ENCODE peak calls at places on chromosomes 2 and 18, in seven cellular contexts. One of them, this sample, is unnamed.

GRCh38 chr2:104944495-104944894 is 90.6 kb downstream of the POU3F3 start:
- DNase-seq in heart left ventricle: no peak
- DNase-seq in transverse colon: no peak
- DNase-seq in ovary: no peak
- DNase-seq in PC-9: no peak
- DNase-seq in kidney: no peak
- DNase-seq in astrocyte of the spinal cord: peak; percentile 46
- DNase-seq in this sample: peak; percentile 48

GRCh38 chr18:68766433-68766832 is 31.4 kb upstream of the CCDC102B start:
- DNase-seq in PC-9: no peak
- DNase-seq in ovary: no peak
- DNase-seq in astrocyte of the spinal cord: no peak
- DNase-seq in transverse colon: no peak
- DNase-seq in heart left ventricle: no peak
- DNase-seq in kidney: no peak
- DNase-seq in this sample: no peak

GRCh38 chr2:95381212-95382127 is 21.0 kb upstream of the FAHD2A start:
- DNase-seq in PC-9: no peak
- DNase-seq in heart left ventricle: no peak
- DNase-seq in kidney: no peak
- DNase-seq in ovary: no peak
- DNase-seq in astrocyte of the spinal cord: no peak
- DNase-seq in transverse colon: no peak
- DNase-seq in this sample: no peak

GRCh38 chr2:15713475-15713874 is 121.8 kb downstream of the DDX1 start:
- DNase-seq in ovary: no peak
- DNase-seq in transverse colon: no peak
- DNase-seq in PC-9: no peak
- DNase-seq in heart left ventricle: no peak
- DNase-seq in astrocyte of the spinal cord: no peak
- DNase-seq in kidney: no peak
- DNase-seq in this sample: no peak

GRCh38 chr2:219679041-219679440 is 51.6 kb downstream of the SLC4A3 start:
- DNase-seq in transverse colon: no peak
- DNase-seq in ovary: no peak
- DNase-seq in PC-9: no peak
- DNase-seq in astrocyte of the spinal cord: no peak
- DNase-seq in kidney: no peak
- DNase-seq in heart left ventricle: no peak
- DNase-seq in this sample: no peak

GRCh38 chr2:163515836-163516235 is 220.0 kb downstream of the FIGN start:
- DNase-seq in transverse colon: no peak
- DNase-seq in heart left ventricle: no peak
- DNase-seq in ovary: no peak
- DNase-seq in astrocyte of the spinal cord: no peak
- DNase-seq in kidney: no peak
- DNase-seq in PC-9: no peak
- DNase-seq in this sample: no peak

GRCh38 chr2:7356909-7357584 is 439.8 kb downstream of the RNF144A start:
- DNase-seq in kidney: peak; percentile 86
- DNase-seq in heart left ventricle: no peak
- DNase-seq in ovary: no peak
- DNase-seq in PC-9: peak; percentile 18
- DNase-seq in transverse colon: no peak
- DNase-seq in astrocyte of the spinal cord: no peak
- DNase-seq in this sample: no peak

GRCh38 chr2:235981629-235982028 is 186.6 kb downstream of the GBX2 start:
- DNase-seq in heart left ventricle: no peak
- DNase-seq in astrocyte of the spinal cord: no peak
- DNase-seq in PC-9: no peak
- DNase-seq in ovary: no peak
- DNase-seq in transverse colon: no peak
- DNase-seq in kidney: no peak
- DNase-seq in this sample: no peak

GRCh38 chr18:79353238-79353637 is 42.5 kb upstream of the NFATC1 start:
- DNase-seq in astrocyte of the spinal cord: no peak
- DNase-seq in PC-9: no peak
- DNase-seq in transverse colon: no peak
- DNase-seq in kidney: no peak
- DNase-seq in heart left ventricle: no peak
- DNase-seq in ovary: no peak
- DNase-seq in this sample: no peak

GRCh38 chr18:79354350-79354749 is 41.4 kb upstream of the NFATC1 start:
- DNase-seq in ovary: no peak
- DNase-seq in heart left ventricle: no peak
- DNase-seq in astrocyte of the spinal cord: no peak
- DNase-seq in PC-9: no peak
- DNase-seq in kidney: no peak
- DNase-seq in transverse colon: no peak
- DNase-seq in this sample: no peak

GRCh38 chr18:79355433-79356335 is 40.0 kb upstream of the NFATC1 start:
- DNase-seq in kidney: no peak
- DNase-seq in transverse colon: no peak
- DNase-seq in astrocyte of the spinal cord: no peak
- DNase-seq in heart left ventricle: no peak
- DNase-seq in ovary: no peak
- DNase-seq in PC-9: no peak
- DNase-seq in this sample: no peak

GRCh38 chr18:79352432-79352831 is 43.3 kb upstream of the NFATC1 start:
- DNase-seq in heart left ventricle: no peak
- DNase-seq in kidney: no peak
- DNase-seq in transverse colon: no peak
- DNase-seq in PC-9: no peak
- DNase-seq in ovary: no peak
- DNase-seq in astrocyte of the spinal cord: no peak
- DNase-seq in this sample: no peak

DNA sequence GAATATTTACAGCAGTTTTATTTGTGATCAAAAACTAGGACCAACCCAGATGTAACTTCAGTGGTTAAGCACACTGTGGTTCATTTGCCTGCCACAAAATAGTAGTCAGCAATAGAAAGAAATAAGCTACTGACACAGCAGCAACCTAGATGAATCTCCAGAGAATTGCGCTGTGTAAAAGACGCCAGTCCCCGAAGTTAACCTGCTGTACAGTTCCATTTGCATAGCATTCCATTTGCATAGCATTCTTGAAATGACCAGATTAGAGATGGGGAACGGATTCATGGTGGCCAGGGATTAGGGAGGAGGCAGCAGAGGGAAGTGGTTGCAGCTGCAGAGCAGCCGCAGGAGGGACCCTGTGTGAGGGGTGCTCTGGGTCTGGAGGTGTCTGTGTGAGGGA is 39.3 kb upstream of the NFATC1 start:
- DNase-seq in ovary: no peak
- DNase-seq in transverse colon: no peak
- DNase-seq in PC-9: no peak
- DNase-seq in astrocyte of the spinal cord: no peak
- DNase-seq in heart left ventricle: no peak
- DNase-seq in kidney: no peak
- DNase-seq in this sample: no peak
- H3K4me3 ChIP-seq in ovary: no peak overlapping the region
- H3K4me3 ChIP-seq in transverse colon: no peak overlapping the region
- H3K4me3 ChIP-seq in PC-9: no peak overlapping the region
- H3K4me3 ChIP-seq in astrocyte of the spinal cord: no peak overlapping the region
- H3K4me3 ChIP-seq in heart left ventricle: no peak overlapping the region
- H3K4me3 ChIP-seq in kidney: no peak overlapping the region
- H3K4me3 ChIP-seq in this sample: no peak overlapping the region

DNA sequence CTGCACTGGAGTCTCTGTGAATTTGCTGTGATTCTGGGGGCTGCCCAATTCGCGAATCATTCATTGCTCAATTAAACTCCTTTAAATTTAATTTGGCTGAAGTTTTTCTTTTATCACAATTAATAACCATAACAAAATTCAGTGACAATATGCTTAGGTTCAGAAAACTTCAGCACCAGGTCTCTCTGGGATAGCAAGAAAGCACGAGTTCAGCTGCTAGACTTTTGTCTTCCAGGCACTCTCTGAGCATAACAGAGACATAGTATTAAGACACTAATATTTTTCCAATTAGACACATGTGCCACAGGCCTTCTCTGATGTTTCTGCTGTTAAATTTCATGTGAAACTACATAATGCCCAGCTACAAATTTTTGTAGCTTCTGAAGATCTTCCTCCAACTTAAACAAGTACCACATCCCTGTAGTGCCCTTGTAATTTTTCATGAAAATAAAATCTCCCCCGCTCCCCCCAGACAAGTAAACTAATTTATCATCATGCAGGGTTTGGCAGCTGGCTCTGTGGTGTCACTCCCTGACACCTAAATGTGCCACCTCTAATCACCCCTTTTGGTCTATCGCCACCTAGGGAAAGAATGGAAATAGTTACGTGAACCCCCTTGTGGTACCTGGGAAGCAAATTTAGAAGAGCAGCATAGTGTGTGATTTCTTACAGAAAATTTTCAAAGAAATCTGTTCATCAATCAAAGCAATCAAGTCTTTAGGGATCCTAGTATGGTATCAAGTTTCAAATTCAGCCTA is 94.1 kb downstream of the CSRNP3 start:
- DNase-seq in heart left ventricle: no peak
- DNase-seq in ovary: no peak
- DNase-seq in transverse colon: no peak
- DNase-seq in astrocyte of the spinal cord: no peak
- DNase-seq in kidney: no peak
- DNase-seq in PC-9: no peak
- DNase-seq in this sample: no peak
- TF ChIP-seq CTCF in heart left ventricle: no peak
- TF ChIP-seq CTCF in ovary: no peak
- TF ChIP-seq CTCF in transverse colon: no peak
- TF ChIP-seq CTCF in astrocyte of the spinal cord: no peak
- TF ChIP-seq CTCF in kidney: no peak
- TF ChIP-seq CTCF in PC-9: no peak
- TF ChIP-seq CTCF in this sample: no peak

GRCh38 chr2:25493207-25493606 is 151.5 kb upstream of the DNMT3A start:
- DNase-seq in PC-9: no peak
- DNase-seq in ovary: no peak
- DNase-seq in transverse colon: no peak
- DNase-seq in kidney: no peak
- DNase-seq in astrocyte of the spinal cord: no peak
- DNase-seq in heart left ventricle: no peak
- DNase-seq in this sample: no peak

GRCh38 chr2:25499157-25499556 is 157.4 kb upstream of the DNMT3A start:
- DNase-seq in transverse colon: no peak
- DNase-seq in PC-9: no peak
- DNase-seq in astrocyte of the spinal cord: no peak
- DNase-seq in ovary: no peak
- DNase-seq in heart left ventricle: no peak
- DNase-seq in kidney: no peak
- DNase-seq in this sample: no peak

GRCh38 chr2:25497229-25497861 is 155.6 kb upstream of the DNMT3A start:
- DNase-seq in kidney: no peak
- DNase-seq in transverse colon: no peak
- DNase-seq in astrocyte of the spinal cord: no peak
- DNase-seq in PC-9: no peak
- DNase-seq in ovary: no peak
- DNase-seq in heart left ventricle: no peak
- DNase-seq in this sample: no peak

GRCh38 chr2:25494626-25495025 is 152.9 kb upstream of the DNMT3A start:
- DNase-seq in transverse colon: no peak
- DNase-seq in PC-9: no peak
- DNase-seq in heart left ventricle: no peak
- DNase-seq in kidney: no peak
- DNase-seq in ovary: no peak
- DNase-seq in astrocyte of the spinal cord: peak; percentile 80
- DNase-seq in this sample: no peak

DNA sequence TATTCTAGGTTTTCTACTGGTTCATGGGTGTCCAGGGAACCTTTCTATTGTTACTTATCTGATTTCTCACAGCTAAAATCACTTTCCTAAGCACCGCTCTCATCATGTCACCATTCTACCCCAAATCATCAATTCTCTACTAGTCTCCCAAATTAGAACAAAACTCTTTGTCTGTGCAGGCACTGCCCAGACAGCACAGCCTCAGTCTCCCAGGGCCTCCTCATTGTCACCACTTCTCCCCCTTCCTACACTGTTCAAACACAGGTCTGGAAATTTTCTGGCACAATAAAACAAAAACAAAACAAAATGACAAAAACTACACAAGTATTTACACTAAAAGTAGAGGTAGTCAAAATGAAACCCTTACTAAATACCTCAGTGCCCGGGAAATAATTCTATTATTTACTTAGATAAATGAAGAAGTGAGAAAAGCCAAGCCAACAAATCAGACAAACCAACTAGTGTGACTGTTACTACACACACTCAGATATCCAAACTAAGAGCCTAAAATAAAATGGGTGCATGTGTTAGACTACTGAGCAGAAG is 156.2 kb upstream of the DNMT3A start:
- DNase-seq in transverse colon: no peak
- DNase-seq in kidney: no peak
- DNase-seq in PC-9: no peak
- DNase-seq in ovary: no peak
- DNase-seq in astrocyte of the spinal cord: no peak
- DNase-seq in heart left ventricle: no peak
- DNase-seq in this sample: no peak
- H3K4me3 ChIP-seq in transverse colon: no peak overlapping the region
- H3K4me3 ChIP-seq in kidney: no peak overlapping the region
- H3K4me3 ChIP-seq in PC-9: no peak overlapping the region
- H3K4me3 ChIP-seq in ovary: no peak overlapping the region
- H3K4me3 ChIP-seq in astrocyte of the spinal cord: no peak overlapping the region
- H3K4me3 ChIP-seq in heart left ventricle: no peak overlapping the region
- H3K4me3 ChIP-seq in this sample: no peak overlapping the region

GRCh38 chr2:128738446-128739110 is 419.9 kb upstream of the HS6ST1 start:
- DNase-seq in astrocyte of the spinal cord: no peak
- DNase-seq in transverse colon: no peak
- DNase-seq in PC-9: no peak
- DNase-seq in heart left ventricle: no peak
- DNase-seq in kidney: no peak
- DNase-seq in ovary: no peak
- DNase-seq in this sample: no peak

GRCh38 chr2:128736046-128736688 is 417.5 kb upstream of the HS6ST1 start:
- DNase-seq in heart left ventricle: no peak
- DNase-seq in kidney: no peak
- DNase-seq in ovary: no peak
- DNase-seq in transverse colon: no peak
- DNase-seq in astrocyte of the spinal cord: no peak
- DNase-seq in PC-9: no peak
- DNase-seq in this sample: no peak

GRCh38 chr2:128735296-128735960 is 416.8 kb upstream of the HS6ST1 start:
- DNase-seq in PC-9: no peak
- DNase-seq in astrocyte of the spinal cord: no peak
- DNase-seq in transverse colon: no peak
- DNase-seq in ovary: no peak
- DNase-seq in kidney: peak; percentile 70
- DNase-seq in heart left ventricle: no peak
- DNase-seq in this sample: no peak

GRCh38 chr2:128737546-128737826 is 418.8 kb upstream of the HS6ST1 start:
- DNase-seq in PC-9: no peak
- DNase-seq in ovary: no peak
- DNase-seq in transverse colon: no peak
- DNase-seq in astrocyte of the spinal cord: no peak
- DNase-seq in heart left ventricle: no peak
- DNase-seq in kidney: no peak
- DNase-seq in this sample: no peak

DNA sequence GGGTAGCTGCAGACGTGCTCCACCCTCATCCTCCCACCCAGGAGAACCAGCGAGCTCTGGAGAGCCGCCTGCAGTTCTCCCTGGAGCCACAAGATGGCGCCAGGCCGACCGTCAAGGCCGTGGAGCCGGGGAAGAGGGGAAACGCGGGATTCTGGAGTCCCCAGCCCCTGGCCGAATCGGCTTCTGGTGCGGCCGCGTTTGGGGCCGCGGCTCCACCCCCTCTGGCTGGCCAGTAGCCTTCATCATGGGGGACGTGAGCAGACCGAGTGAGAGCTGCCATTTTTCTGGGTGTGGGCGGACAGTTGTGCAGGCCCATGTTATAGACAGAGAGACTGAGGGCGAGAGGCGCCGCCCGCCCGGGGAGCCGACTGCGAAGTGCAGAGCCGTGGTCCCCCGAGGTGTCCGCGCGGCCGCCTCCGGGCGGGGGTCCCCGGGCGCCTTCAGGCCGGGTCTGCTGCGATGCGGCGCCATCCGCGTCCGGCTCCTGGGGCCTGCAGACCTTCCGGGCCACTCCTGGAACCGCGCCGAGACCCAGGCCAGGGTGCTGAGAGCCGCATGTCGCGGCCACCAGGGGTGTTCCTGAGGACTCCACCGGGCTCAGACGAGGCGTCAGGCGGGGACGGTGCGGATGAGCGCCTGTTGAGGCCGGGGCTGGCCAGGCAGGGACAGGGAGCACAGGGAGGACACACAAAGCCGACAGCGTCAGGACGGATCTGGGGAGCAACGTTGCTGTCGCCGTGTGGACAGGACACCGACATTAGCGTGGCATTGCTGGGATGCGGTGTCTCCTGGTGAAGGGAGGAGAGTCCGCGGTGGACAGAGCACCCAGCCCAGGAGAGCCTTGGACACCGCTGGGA is 418.2 kb upstream of the HS6ST1 start:
- DNase-seq in ovary: peak; percentile 89
- DNase-seq in PC-9: no peak
- DNase-seq in transverse colon: peak; percentile 69
- DNase-seq in heart left ventricle: peak; percentile 73
- DNase-seq in kidney: peak; percentile 92
- DNase-seq in astrocyte of the spinal cord: peak; percentile 81
- DNase-seq in this sample: peak; percentile 67
- TF ChIP-seq CTCF in ovary: peak; percentile 89
- TF ChIP-seq CTCF in PC-9: peak; percentile 97
- TF ChIP-seq CTCF in transverse colon: peak; percentile 98
- TF ChIP-seq CTCF in heart left ventricle: peak; percentile 97
- TF ChIP-seq CTCF in kidney: peak; percentile 91
- TF ChIP-seq CTCF in astrocyte of the spinal cord: peak; percentile 100
- TF ChIP-seq CTCF in this sample: peak; percentile 98

This sample was measured in epithelial cell of esophagus.